ENCODE peak calls at places on chromosomes 6 and 20, in ten cellular contexts. Y is adrenal gland; Z is epithelial cell of proximal tubule; L is endothelial cell; M is left lung; W is Calu3; B is GM23338; S is activated CD8-positive, alpha-beta T cell treated with anti-CD3 and anti-CD28 coated beads for 36 hours; D is neural progenitor cell; G is brain microvascular endothelial cell. I is an unnamed sample.

GRCh38 chr6:2948228-2949025 is 22.9 kb downstream of the SERPINB6 start:
- DNase-seq in Y (peak; percentile 15), Z (no peak), L (no peak), M (no peak), W (no peak), B (no peak), S (no peak), D (no peak), G (no peak), I (no peak)

GRCh38 chr6:37126554-37126906 is 43.4 kb upstream of the PIM1 start:
- DNase-seq in Y (no peak), Z (no peak), L (no peak), M (no peak), W (no peak), B (no peak), S (no peak), D (no peak), G (no peak), I (no peak)

GRCh38 chr6:108559884-108560462 is 744 bp upstream of the FOXO3 start:
- DNase-seq in Y (peak; percentile 81), Z (no peak), L (peak; percentile 67), M (no peak), W (peak; percentile 44), B (peak; percentile 90), S (peak; percentile 32), D (peak; percentile 82), G (peak; percentile 68), I (peak; percentile 72)

GRCh38 chr6:87815449-87815848 is 113.4 kb upstream of the AKIRIN2 start:
- DNase-seq in Y (no peak), Z (no peak), L (no peak), M (no peak), W (no peak), B (no peak), S (no peak), D (no peak), G (no peak), I (no peak)

GRCh38 chr6:126038234-126038633 is 51.9 kb downstream of the TRMT11 start:
- DNase-seq in Y (no peak), Z (no peak), L (no peak), M (no peak), W (no peak), B (no peak), S (no peak), D (no peak), G (no peak), I (no peak)

GRCh38 chr6:111985202-111985731 is 68.6 kb upstream of the CCN6 start:
- DNase-seq in Y (no peak), Z (peak; percentile 78), L (no peak), M (no peak), W (peak; percentile 73), B (peak; percentile 96), S (peak; percentile 67), D (no peak), G (peak; percentile 91), I (no peak)

GRCh38 chr20:53691811-53692192 is 98.2 kb upstream of the ZNF217 start:
- DNase-seq in Y (no peak), Z (no peak), L (no peak), M (no peak), W (no peak), B (no peak), S (no peak), D (no peak), G (no peak), I (no peak)

GRCh38 chr6:125307964-125308615 is 6.3 kb upstream of the HDDC2 start:
- DNase-seq in Y (no peak), Z (no peak), L (no peak), M (no peak), W (no peak), B (no peak), S (no peak), D (no peak), G (no peak), I (no peak)

GRCh38 chr6:36979343-36979742 is 6.7 kb downstream of the MTCH1 start:
- DNase-seq in Y (peak; percentile 76), Z (no peak), L (no peak), M (no peak), W (no peak), B (no peak), S (peak; percentile 50), D (no peak), G (peak; percentile 29), I (no peak)

GRCh38 chr6:148500402-148500801 is 157.8 kb downstream of the SASH1 start:
- DNase-seq in Y (no peak), Z (no peak), L (no peak), M (no peak), W (no peak), B (no peak), S (no peak), D (no peak), G (no peak), I (no peak)

GRCh38 chr20:25324412-25324811 is 66.2 kb downstream of the ABHD12 start:
- DNase-seq in Y (peak; percentile 62), Z (no peak), L (no peak), M (no peak), W (no peak), B (no peak), S (no peak), D (no peak), G (no peak), I (peak; percentile 88)

GRCh38 chr6:144131248-144131709 is 19.0 kb upstream of the STX11 start:
- DNase-seq in Y (no peak), Z (no peak), L (no peak), M (no peak), W (no peak), B (no peak), S (no peak), D (no peak), G (peak; percentile 38), I (no peak)

GRCh38 chr6:15244605-15245360 is 1.1 kb upstream of the JARID2 start:
- DNase-seq in Y (peak; percentile 85), Z (no peak), L (peak; percentile 67), M (no peak), W (peak; percentile 47), B (peak; percentile 81), S (peak; percentile 69), D (peak; percentile 90), G (no peak), I (peak; percentile 84)

GRCh38 chr6:11298651-11299420 is 66.4 kb upstream of the NEDD9 start:
- DNase-seq in Y (no peak), Z (no peak), L (peak; percentile 10), M (no peak), W (peak; percentile 58), B (peak; percentile 46), S (peak; percentile 41), D (peak; percentile 48), G (peak; percentile 74), I (no peak)

GRCh38 chr6:131250121-131250520 is 114.9 kb downstream of the AKAP7 start:
- DNase-seq in Y (peak; percentile 71), Z (no peak), L (peak; percentile 21), M (peak; percentile 81), W (peak; percentile 45), B (peak; percentile 77), S (peak; percentile 24), D (peak; percentile 63), G (peak; percentile 40), I (peak; percentile 77)
- TF ChIP-seq CTCF in Y (no peak), Z (peak; percentile 4), L (no peak), M (no peak), W (no peak), B (no peak), S (no peak), D (no peak), G (no peak), I (no peak)

GRCh38 chr6:7106752-7107577 is 796 bp upstream of the RREB1 start:
- DNase-seq in Y (peak; percentile 49), Z (no peak), L (peak; percentile 10), M (peak; percentile 85), W (peak; percentile 20), B (peak; percentile 53), S (peak; percentile 80), D (peak; percentile 54), G (peak; percentile 1), I (peak; percentile 62)
- TF ChIP-seq CTCF in Y (peak; percentile 39), Z (no peak), L (no peak), M (no peak), W (no peak), B (no peak), S (peak; percentile 42), D (peak; percentile 28), G (peak; percentile 55), I (no peak)

GRCh38 chr6:168165373-168165772 is 86.4 kb upstream of the FRMD1 start:
- DNase-seq in Y (no peak), Z (no peak), L (no peak), M (no peak), W (no peak), B (no peak), S (no peak), D (no peak), G (no peak), I (no peak)

GRCh38 chr6:168166627-168167026 is 87.6 kb upstream of the FRMD1 start:
- DNase-seq in Y (no peak), Z (no peak), L (no peak), M (no peak), W (no peak), B (no peak), S (no peak), D (no peak), G (no peak), I (no peak)

GRCh38 chr6:168163096-168163731 is 84.2 kb upstream of the FRMD1 start:
- DNase-seq in Y (no peak), Z (no peak), L (no peak), M (no peak), W (no peak), B (no peak), S (no peak), D (peak; percentile 34), G (peak; percentile 52), I (no peak)

GRCh38 chr6:168165891-168166290 is 86.9 kb upstream of the FRMD1 start:
- DNase-seq in Y (no peak), Z (no peak), L (no peak), M (no peak), W (no peak), B (no peak), S (no peak), D (no peak), G (no peak), I (no peak)

DNA sequence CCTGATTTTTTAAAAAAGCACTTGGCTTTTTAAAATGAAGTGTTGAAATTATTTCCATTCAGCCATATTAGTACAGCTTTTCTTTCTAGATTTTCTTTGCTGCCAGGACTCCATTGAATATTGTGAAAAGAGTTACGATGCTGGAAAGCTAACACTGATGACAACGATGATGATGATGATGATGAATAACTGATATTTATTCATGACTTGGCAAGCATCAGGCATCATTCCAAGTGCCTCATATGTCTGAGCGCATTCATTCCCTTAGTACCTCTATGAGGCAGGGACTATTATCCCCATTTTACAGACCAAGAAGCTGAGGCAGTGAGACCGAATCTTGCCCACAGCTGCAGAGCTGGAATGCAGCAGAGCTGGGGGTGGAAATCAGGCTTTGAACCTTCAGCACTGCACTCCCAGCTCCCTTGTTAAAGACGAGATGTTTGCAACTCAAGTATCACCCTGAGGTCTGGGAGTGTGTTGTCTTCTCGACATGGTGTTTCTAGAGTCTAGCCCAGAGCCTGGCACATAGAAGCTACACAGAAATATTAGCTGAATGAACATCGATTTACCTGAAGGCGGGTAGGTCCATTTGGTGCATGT is 85.5 kb upstream of the FRMD1 start:
- DNase-seq in Y (no peak), Z (no peak), L (no peak), M (no peak), W (no peak), B (no peak), S (no peak), D (no peak), G (no peak), I (no peak)
- TF ChIP-seq CTCF in Y (no peak), Z (no peak), L (no peak), M (no peak), W (no peak), B (no peak), S (no peak), D (no peak), G (no peak), I (no peak)

GRCh38 chr20:3068986-3069900 is 2.2 kb upstream of the OXT start:
- DNase-seq in Y (peak; percentile 90), Z (peak; percentile 65), L (no peak), M (no peak), W (peak; percentile 26), B (peak; percentile 59), S (peak; percentile 55), D (peak; percentile 23), G (peak; percentile 11), I (peak; percentile 59)
- TF ChIP-seq CTCF in Y (no peak), Z (no peak), L (no peak), M (no peak), W (no peak), B (peak; percentile 48), S (peak; percentile 51), D (no peak), G (peak; percentile 6), I (peak; percentile 65)

I was measured in NB4.